ENCODE peak calls at places on chromosomes 11 and 22, in eight cellular contexts. I, A, H, B, T, S, Z and F are unnamed samples.

GRCh38 chr22:46775364-46775758 is 12.9 kb downstream of the TBC1D22A start:
- DNase-seq in I (no peak), A (no peak), H (no peak), B (no peak), T (no peak), S (no peak), Z (no peak), F (no peak)

GRCh38 chr11:6583584-6583983 is 19.8 kb downstream of the RRP8 start:
- DNase-seq in I (no peak), A (no peak), H (no peak), B (no peak), T (no peak), S (no peak), Z (no peak), F (no peak)

GRCh38 chr22:24091551-24092420 is 80.7 kb downstream of the CABIN1 start:
- DNase-seq in I (no peak), A (no peak), H (no peak), B (no peak), T (peak), S (no peak), Z (no peak), F (no peak)

GRCh38 chr11:66470015-66470414 is 3.3 kb downstream of the PELI3 start:
- DNase-seq in I (no peak), A (no peak), H (no peak), B (no peak), T (no peak), S (no peak), Z (peak), F (no peak)

GRCh38 chr11:86559311-86559945 is 113.0 kb downstream of the ME3 start:
- DNase-seq in I (no peak), A (peak), H (no peak), B (no peak), T (no peak), S (no peak), Z (no peak), F (no peak)

GRCh38 chr11:23233075-23233474 is 372.8 kb upstream of the CCDC179 start:
- DNase-seq in I (no peak), A (no peak), H (no peak), B (no peak), T (no peak), S (no peak), Z (no peak), F (no peak)

GRCh38 chr22:38949889-38950405 is 7.5 kb upstream of the APOBEC3A start:
- DNase-seq in I (no peak), A (no peak), H (no peak), B (no peak), T (peak), S (no peak), Z (peak), F (no peak)

GRCh38 chr11:130434521-130435223 is 6.3 kb upstream of the ADAMTS8 start:
- DNase-seq in I (peak), A (peak), H (peak), B (peak), T (no peak), S (peak), Z (peak), F (peak)

GRCh38 chr11:18776324-18776723 is 15.3 kb downstream of the PTPN5 start:
- DNase-seq in I (no peak), A (no peak), H (no peak), B (no peak), T (no peak), S (no peak), Z (no peak), F (no peak)

GRCh38 chr11:27213232-27213660 is 149.8 kb downstream of the CCDC34 start:
- DNase-seq in I (no peak), A (no peak), H (no peak), B (no peak), T (no peak), S (no peak), Z (no peak), F (no peak)

GRCh38 chr11:102186836-102187235 is 76.6 kb downstream of the YAP1 start:
- DNase-seq in I (no peak), A (peak), H (no peak), B (no peak), T (no peak), S (no peak), Z (no peak), F (no peak)

GRCh38 chr11:34565417-34566208 is 52.0 kb upstream of the ELF5 start:
- DNase-seq in I (no peak), A (no peak), H (peak), B (no peak), T (no peak), S (no peak), Z (peak), F (no peak)

GRCh38 chr11:116073854-116074837 is 569.9 kb upstream of the CADM1 start:
- DNase-seq in I (peak), A (no peak), H (peak), B (no peak), T (no peak), S (no peak), Z (peak), F (no peak)

GRCh38 chr11:76756341-76756771 is 26.8 kb upstream of the TSKU start:
- DNase-seq in I (no peak), A (peak), H (no peak), B (no peak), T (no peak), S (no peak), Z (no peak), F (no peak)

GRCh38 chr11:1163321-1163910 is 5.7 kb downstream of the MUC5AC start:
- DNase-seq in I (no peak), A (no peak), H (no peak), B (no peak), T (peak), S (no peak), Z (peak), F (peak)

GRCh38 chr22:35995345-35995744 is 33.3 kb downstream of the RBFOX2 start:
- DNase-seq in I (no peak), A (no peak), H (no peak), B (no peak), T (no peak), S (no peak), Z (peak), F (no peak)